ENCODE peak calls at places on chromosomes 2 and 18, in nine cellular contexts. B is CD8-positive, alpha-beta memory T cell; J is colonic mucosa; I is A549; U is heart left ventricle; N is lung; Y is effector memory CD4-positive, alpha-beta T cell; A is AG04450; H is GM23248. T is an unnamed sample. For H3K9me3, the result is how much of the 10 kb centered on the place peaks cover.

GRCh38 chr2:41697389-41697788 is 350.4 kb upstream of the PKDCC start:
- DNase-seq in B (no peak), J (no peak), I (no peak), U (no peak), N (no peak), Y (no peak), A (no peak), H (no peak), T (no peak)

GRCh38 chr2:238518127-238518827 is 91.5 kb downstream of the ASB1 start:
- DNase-seq in B (no peak), J (no peak), I (no peak), U (no peak), N (peak), Y (no peak), A (no peak), H (peak), T (no peak)

GRCh38 chr2:155965415-155966070 is 367.0 kb downstream of the NR4A2 start:
- DNase-seq in B (no peak), J (no peak), I (no peak), U (no peak), N (no peak), Y (no peak), A (no peak), H (no peak), T (no peak)

GRCh38 chr2:182047544-182047943 is 61.9 kb downstream of the PPP1R1C start:
- DNase-seq in B (no peak), J (no peak), I (no peak), U (no peak), N (no peak), Y (no peak), A (no peak), H (no peak), T (no peak)

GRCh38 chr2:2575870-2576386 is 244.9 kb upstream of the MYT1L start:
- DNase-seq in B (no peak), J (no peak), I (no peak), U (no peak), N (no peak), Y (no peak), A (no peak), H (no peak), T (no peak)

GRCh38 chr2:230067990-230068657 is 600 bp downstream of the SLC16A14 start:
- DNase-seq in B (peak), J (peak), I (peak), U (peak), N (no peak), Y (no peak), A (no peak), H (peak), T (peak)

GRCh38 chr2:199465988-199466703 is 8.4 kb upstream of the SATB2 start:
- DNase-seq in B (no peak), J (peak), I (no peak), U (no peak), N (no peak), Y (no peak), A (no peak), H (no peak), T (no peak)

GRCh38 chr18:59952283-59953007 is 52.6 kb downstream of the PMAIP1 start:
- DNase-seq in B (no peak), J (no peak), I (no peak), U (no peak), N (no peak), Y (no peak), A (no peak), H (no peak), T (no peak)

GRCh38 chr2:225889452-225889851 is 489.9 kb downstream of the NYAP2 start:
- DNase-seq in B (no peak), J (peak), I (peak), U (no peak), N (no peak), Y (no peak), A (peak), H (peak), T (peak)

GRCh38 chr2:221100467-221101089 is 471.5 kb downstream of the EPHA4 start:
- DNase-seq in B (no peak), J (no peak), I (no peak), U (no peak), N (no peak), Y (no peak), A (no peak), H (no peak), T (peak)

GRCh38 chr2:157194097-157194688 is 63.3 kb upstream of the GALNT5 start:
- DNase-seq in B (no peak), J (no peak), I (peak), U (no peak), N (no peak), Y (no peak), A (no peak), H (peak), T (peak)

GRCh38 chr2:174510583-174511189 is 23.9 kb upstream of the GPR155 start:
- DNase-seq in B (no peak), J (no peak), I (no peak), U (no peak), N (no peak), Y (no peak), A (no peak), H (no peak), T (peak)
- H3K9me3 ChIP-seq in B (under half), J (under half), I (under half), U (under half), N (under half), Y (under half), A (under half), H (under half), T (under half)

GRCh38 chr18:62611395-62612241 is 88.8 kb downstream of the ZCCHC2 start:
- DNase-seq in B (no peak), J (no peak), I (no peak), U (peak), N (no peak), Y (no peak), A (no peak), H (no peak), T (peak)
- H3K4me3 ChIP-seq in B (no peak), J (no peak), I (no peak), U (peak), N (no peak), Y (no peak), A (no peak), H (no peak), T (no peak)

GRCh38 chr2:23602113-23602512 is 217.1 kb downstream of the KLHL29 start:
- DNase-seq in B (no peak), J (no peak), I (peak), U (no peak), N (no peak), Y (no peak), A (peak), H (peak), T (no peak)

GRCh38 chr2:23599691-23600090 is 214.7 kb downstream of the KLHL29 start:
- DNase-seq in B (no peak), J (no peak), I (no peak), U (no peak), N (no peak), Y (no peak), A (no peak), H (no peak), T (no peak)

GRCh38 chr2:23601301-23601965 is 216.5 kb downstream of the KLHL29 start:
- DNase-seq in B (no peak), J (no peak), I (no peak), U (no peak), N (no peak), Y (no peak), A (no peak), H (no peak), T (no peak)

GRCh38 chr2:23599006-23599405 is 214.0 kb downstream of the KLHL29 start:
- DNase-seq in B (no peak), J (no peak), I (no peak), U (no peak), N (no peak), Y (no peak), A (no peak), H (no peak), T (no peak)

GRCh38 chr2:23600336-23600735 is 215.4 kb downstream of the KLHL29 start:
- DNase-seq in B (no peak), J (no peak), I (no peak), U (no peak), N (no peak), Y (no peak), A (no peak), H (no peak), T (peak)
- H3K27ac ChIP-seq in B (no peak), J (no peak), I (no peak), U (no peak), N (no peak), Y (no peak), A (no peak), H (no peak), T (no peak)

DNA sequence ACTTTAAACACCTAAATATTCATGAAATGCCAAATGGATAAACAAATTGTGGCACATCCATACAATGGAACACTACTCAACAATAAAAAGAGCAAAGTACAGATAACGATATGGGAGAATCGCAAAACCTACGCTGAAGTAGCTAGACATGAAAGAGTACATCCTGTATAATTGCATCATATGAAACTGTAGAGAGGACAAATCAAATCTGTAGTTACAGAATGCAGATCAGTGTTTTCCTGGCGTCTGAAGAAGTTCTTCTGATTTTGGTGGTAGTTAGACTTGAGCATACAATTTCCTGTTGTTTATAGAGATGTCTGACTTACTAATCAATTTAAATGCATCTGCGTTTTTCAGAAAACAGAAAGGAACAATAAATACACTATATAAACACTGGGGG is 394.4 kb downstream of the SOCS6 start:
- DNase-seq in B (no peak), J (no peak), I (no peak), U (no peak), N (no peak), Y (no peak), A (no peak), H (no peak), T (no peak)
- H3K9me3 ChIP-seq in B (under half), J (under half), I (under half), U (under half), N (under half), Y (under half), A (under half), H (under half), T (under half)

DNA sequence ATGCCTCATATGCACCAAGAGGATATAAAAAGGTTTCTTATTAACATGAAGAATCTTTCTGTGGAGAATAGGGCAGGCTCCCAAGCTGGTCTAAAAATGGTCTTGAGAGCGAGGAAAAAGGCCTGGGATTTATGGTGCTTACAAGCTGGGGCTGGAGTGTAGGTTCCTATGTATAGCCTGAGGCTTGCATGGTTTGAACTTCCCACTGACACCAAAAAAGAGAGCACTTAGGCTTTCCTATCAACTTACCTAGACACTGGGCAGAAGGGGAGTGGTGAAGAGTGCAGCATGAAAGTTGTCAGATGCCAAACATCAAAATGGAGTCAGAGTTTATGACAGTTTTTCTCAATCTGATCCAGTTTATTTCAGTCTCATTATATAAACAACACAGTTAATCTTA is 784.6 kb downstream of the LRRTM4 start:
- DNase-seq in B (no peak), J (no peak), I (no peak), U (no peak), N (no peak), Y (no peak), A (no peak), H (no peak), T (peak)
- H3K4me3 ChIP-seq in B (no peak), J (no peak), I (no peak), U (no peak), N (no peak), Y (no peak), A (no peak), H (no peak), T (no peak)

T was measured in cardiac muscle cell.